ENCODE peak calls at places on chromosomes 13 and 19, in nine cellular contexts. One of them, this sample, is unnamed.

GRCh38 chr13:69817333-69817732 is 290.3 kb upstream of the ATXN8OS start:
- DNase-seq in cardiac muscle cell: no peak
- DNase-seq in endodermal cell: no peak
- DNase-seq in endothelial cell: no peak
- DNase-seq in cardiac fibroblast: no peak
- DNase-seq in upper lobe of left lung: no peak
- DNase-seq in AG10803: no peak
- DNase-seq in Panc1: no peak
- DNase-seq in MCF 10A: no peak
- DNase-seq in this sample: no peak

GRCh38 chr13:51942189-51942588 is 69.1 kb downstream of the ATP7B start:
- DNase-seq in cardiac muscle cell: no peak
- DNase-seq in endodermal cell: no peak
- DNase-seq in endothelial cell: no peak
- DNase-seq in cardiac fibroblast: no peak
- DNase-seq in upper lobe of left lung: peak; percentile 39
- DNase-seq in AG10803: no peak
- DNase-seq in Panc1: no peak
- DNase-seq in MCF 10A: peak; percentile 47
- DNase-seq in this sample: no peak

GRCh38 chr13:44040754-44041100 is 161.0 kb downstream of the LACC1 start:
- DNase-seq in cardiac muscle cell: no peak
- DNase-seq in endodermal cell: no peak
- DNase-seq in endothelial cell: no peak
- DNase-seq in cardiac fibroblast: peak; percentile 39
- DNase-seq in upper lobe of left lung: no peak
- DNase-seq in AG10803: no peak
- DNase-seq in Panc1: no peak
- DNase-seq in MCF 10A: no peak
- DNase-seq in this sample: no peak

GRCh38 chr19:57056972-57057371 is 62.8 kb upstream of the USP29 start:
- DNase-seq in cardiac muscle cell: no peak
- DNase-seq in endodermal cell: no peak
- DNase-seq in endothelial cell: no peak
- DNase-seq in cardiac fibroblast: peak; percentile 38
- DNase-seq in upper lobe of left lung: peak; percentile 22
- DNase-seq in AG10803: no peak
- DNase-seq in Panc1: no peak
- DNase-seq in MCF 10A: no peak
- DNase-seq in this sample: no peak

GRCh38 chr13:96629331-96629730 is 364.9 kb downstream of the OXGR1 start:
- DNase-seq in cardiac muscle cell: no peak
- DNase-seq in endodermal cell: no peak
- DNase-seq in endothelial cell: no peak
- DNase-seq in cardiac fibroblast: peak; percentile 70
- DNase-seq in upper lobe of left lung: no peak
- DNase-seq in AG10803: no peak
- DNase-seq in Panc1: no peak
- DNase-seq in MCF 10A: no peak
- DNase-seq in this sample: no peak

GRCh38 chr19:12665646-12666304 is 767 bp downstream of the MAN2B1 start:
- DNase-seq in cardiac muscle cell: no peak
- DNase-seq in endodermal cell: no peak
- DNase-seq in endothelial cell: no peak
- DNase-seq in cardiac fibroblast: no peak
- DNase-seq in upper lobe of left lung: peak; percentile 27
- DNase-seq in AG10803: no peak
- DNase-seq in Panc1: no peak
- DNase-seq in MCF 10A: no peak
- DNase-seq in this sample: no peak

GRCh38 chr19:28128341-28128740 is 1084.6 kb downstream of the UQCRFS1 start:
- DNase-seq in cardiac muscle cell: no peak
- DNase-seq in endodermal cell: no peak
- DNase-seq in endothelial cell: no peak
- DNase-seq in cardiac fibroblast: no peak
- DNase-seq in upper lobe of left lung: no peak
- DNase-seq in AG10803: no peak
- DNase-seq in Panc1: no peak
- DNase-seq in MCF 10A: no peak
- DNase-seq in this sample: no peak

GRCh38 chr19:35483089-35483488 is 7.2 kb downstream of the KRTDAP start:
- DNase-seq in cardiac muscle cell: no peak
- DNase-seq in endodermal cell: no peak
- DNase-seq in endothelial cell: no peak
- DNase-seq in cardiac fibroblast: no peak
- DNase-seq in upper lobe of left lung: no peak
- DNase-seq in AG10803: no peak
- DNase-seq in Panc1: no peak
- DNase-seq in MCF 10A: no peak
- DNase-seq in this sample: no peak

GRCh38 chr19:40445945-40446784 is 2.0 kb upstream of the SERTAD3 start:
- DNase-seq in cardiac muscle cell: no peak
- DNase-seq in endodermal cell: peak; percentile 76
- DNase-seq in endothelial cell: no peak
- DNase-seq in cardiac fibroblast: peak; percentile 18
- DNase-seq in upper lobe of left lung: no peak
- DNase-seq in AG10803: peak; percentile 23
- DNase-seq in Panc1: no peak
- DNase-seq in MCF 10A: peak; percentile 59
- DNase-seq in this sample: no peak

GRCh38 chr19:38970664-38971532 is 4.6 kb downstream of the FBXO17 start:
- DNase-seq in cardiac muscle cell: no peak
- DNase-seq in endodermal cell: no peak
- DNase-seq in endothelial cell: no peak
- DNase-seq in cardiac fibroblast: peak; percentile 50
- DNase-seq in upper lobe of left lung: no peak
- DNase-seq in AG10803: peak; percentile 73
- DNase-seq in Panc1: no peak
- DNase-seq in MCF 10A: no peak
- DNase-seq in this sample: no peak

GRCh38 chr13:106296723-106297122 is 238.7 kb downstream of the EFNB2 start:
- DNase-seq in cardiac muscle cell: no peak
- DNase-seq in endodermal cell: no peak
- DNase-seq in endothelial cell: no peak
- DNase-seq in cardiac fibroblast: no peak
- DNase-seq in upper lobe of left lung: no peak
- DNase-seq in AG10803: no peak
- DNase-seq in Panc1: no peak
- DNase-seq in MCF 10A: no peak
- DNase-seq in this sample: no peak

GRCh38 chr19:48962029-48962848 is 2.9 kb upstream of the FTL start:
- DNase-seq in cardiac muscle cell: no peak
- DNase-seq in endodermal cell: peak; percentile 82
- DNase-seq in endothelial cell: no peak
- DNase-seq in cardiac fibroblast: peak; percentile 56
- DNase-seq in upper lobe of left lung: peak; percentile 94
- DNase-seq in AG10803: no peak
- DNase-seq in Panc1: no peak
- DNase-seq in MCF 10A: peak; percentile 34
- DNase-seq in this sample: no peak

GRCh38 chr19:50911206-50912101 is at the start of gene KLK4:
- DNase-seq in cardiac muscle cell: no peak
- DNase-seq in endodermal cell: no peak
- DNase-seq in endothelial cell: no peak
- DNase-seq in cardiac fibroblast: no peak
- DNase-seq in upper lobe of left lung: no peak
- DNase-seq in AG10803: no peak
- DNase-seq in Panc1: no peak
- DNase-seq in MCF 10A: no peak
- DNase-seq in this sample: no peak

GRCh38 chr13:31860002-31860401 is 120.7 kb downstream of the RXFP2 start:
- DNase-seq in cardiac muscle cell: no peak
- DNase-seq in endodermal cell: no peak
- DNase-seq in endothelial cell: no peak
- DNase-seq in cardiac fibroblast: no peak
- DNase-seq in upper lobe of left lung: no peak
- DNase-seq in AG10803: no peak
- DNase-seq in Panc1: no peak
- DNase-seq in MCF 10A: no peak
- DNase-seq in this sample: no peak

GRCh38 chr13:99363391-99363790 is 56.2 kb upstream of the GPR183 start:
- DNase-seq in cardiac muscle cell: no peak
- DNase-seq in endodermal cell: peak; percentile 42
- DNase-seq in endothelial cell: no peak
- DNase-seq in cardiac fibroblast: no peak
- DNase-seq in upper lobe of left lung: no peak
- DNase-seq in AG10803: no peak
- DNase-seq in Panc1: no peak
- DNase-seq in MCF 10A: no peak
- DNase-seq in this sample: no peak

GRCh38 chr19:45643024-45643926 is 4.1 kb upstream of the EML2 start:
- DNase-seq in cardiac muscle cell: peak; percentile 89
- DNase-seq in endodermal cell: peak; percentile 99
- DNase-seq in endothelial cell: peak; percentile 96
- DNase-seq in cardiac fibroblast: peak; percentile 87
- DNase-seq in upper lobe of left lung: peak; percentile 85
- DNase-seq in AG10803: peak; percentile 64
- DNase-seq in Panc1: peak; percentile 80
- DNase-seq in MCF 10A: peak; percentile 87
- DNase-seq in this sample: peak; percentile 97

GRCh38 chr19:39444598-39445257 is 654 bp upstream of the SUPT5H start:
- DNase-seq in cardiac muscle cell: peak; percentile 6
- DNase-seq in endodermal cell: no peak
- DNase-seq in endothelial cell: no peak
- DNase-seq in cardiac fibroblast: peak; percentile 47
- DNase-seq in upper lobe of left lung: no peak
- DNase-seq in AG10803: peak; percentile 32
- DNase-seq in Panc1: no peak
- DNase-seq in MCF 10A: no peak
- DNase-seq in this sample: no peak

GRCh38 chr19:16442386-16443276 is 29.1 kb downstream of the EPS15L1 start:
- DNase-seq in cardiac muscle cell: peak; percentile 40
- DNase-seq in endodermal cell: no peak
- DNase-seq in endothelial cell: no peak
- DNase-seq in cardiac fibroblast: no peak
- DNase-seq in upper lobe of left lung: no peak
- DNase-seq in AG10803: no peak
- DNase-seq in Panc1: no peak
- DNase-seq in MCF 10A: no peak
- DNase-seq in this sample: no peak

GRCh38 chr13:30715837-30716236 is 19.5 kb upstream of the ALOX5AP start:
- DNase-seq in cardiac muscle cell: no peak
- DNase-seq in endodermal cell: peak; percentile 10
- DNase-seq in endothelial cell: no peak
- DNase-seq in cardiac fibroblast: peak; percentile 58
- DNase-seq in upper lobe of left lung: no peak
- DNase-seq in AG10803: peak; percentile 26
- DNase-seq in Panc1: no peak
- DNase-seq in MCF 10A: no peak
- DNase-seq in this sample: no peak

GRCh38 chr19:1841209-1841924 is 6.9 kb downstream of the REXO1 start:
- DNase-seq in cardiac muscle cell: no peak
- DNase-seq in endodermal cell: no peak
- DNase-seq in endothelial cell: no peak
- DNase-seq in cardiac fibroblast: no peak
- DNase-seq in upper lobe of left lung: no peak
- DNase-seq in AG10803: no peak
- DNase-seq in Panc1: no peak
- DNase-seq in MCF 10A: no peak
- DNase-seq in this sample: no peak
- TF ChIP-seq CTCF in cardiac muscle cell: no peak
- TF ChIP-seq CTCF in endodermal cell: no peak
- TF ChIP-seq CTCF in endothelial cell: no peak
- TF ChIP-seq CTCF in cardiac fibroblast: no peak
- TF ChIP-seq CTCF in upper lobe of left lung: no peak
- TF ChIP-seq CTCF in AG10803: no peak
- TF ChIP-seq CTCF in Panc1: no peak
- TF ChIP-seq CTCF in MCF 10A: no peak
- TF ChIP-seq CTCF in this sample: no peak

GRCh38 chr13:29260684-29261083 is 334.8 kb downstream of the SLC7A1 start:
- DNase-seq in cardiac muscle cell: peak; percentile 21
- DNase-seq in endodermal cell: no peak
- DNase-seq in endothelial cell: no peak
- DNase-seq in cardiac fibroblast: no peak
- DNase-seq in upper lobe of left lung: no peak
- DNase-seq in AG10803: no peak
- DNase-seq in Panc1: no peak
- DNase-seq in MCF 10A: no peak
- DNase-seq in this sample: no peak
- TF ChIP-seq CTCF in cardiac muscle cell: no peak
- TF ChIP-seq CTCF in endodermal cell: peak; percentile 65
- TF ChIP-seq CTCF in endothelial cell: no peak
- TF ChIP-seq CTCF in cardiac fibroblast: no peak
- TF ChIP-seq CTCF in upper lobe of left lung: no peak
- TF ChIP-seq CTCF in AG10803: no peak
- TF ChIP-seq CTCF in Panc1: peak; percentile 29
- TF ChIP-seq CTCF in MCF 10A: no peak
- TF ChIP-seq CTCF in this sample: no peak

GRCh38 chr13:49679244-49679643 is 12.0 kb downstream of the EBPL start:
- DNase-seq in cardiac muscle cell: no peak
- DNase-seq in endodermal cell: peak; percentile 10
- DNase-seq in endothelial cell: no peak
- DNase-seq in cardiac fibroblast: no peak
- DNase-seq in upper lobe of left lung: no peak
- DNase-seq in AG10803: no peak
- DNase-seq in Panc1: no peak
- DNase-seq in MCF 10A: peak; percentile 16
- DNase-seq in this sample: no peak
- TF ChIP-seq CTCF in cardiac muscle cell: peak; percentile 13
- TF ChIP-seq CTCF in endodermal cell: no peak
- TF ChIP-seq CTCF in endothelial cell: no peak
- TF ChIP-seq CTCF in cardiac fibroblast: peak; percentile 8
- TF ChIP-seq CTCF in upper lobe of left lung: no peak
- TF ChIP-seq CTCF in AG10803: peak; percentile 26
- TF ChIP-seq CTCF in Panc1: no peak
- TF ChIP-seq CTCF in MCF 10A: peak; percentile 35
- TF ChIP-seq CTCF in this sample: no peak

GRCh38 chr13:112668924-112669323 is 20.9 kb upstream of the ATP11A start:
- DNase-seq in cardiac muscle cell: no peak
- DNase-seq in endodermal cell: peak; percentile 32
- DNase-seq in endothelial cell: no peak
- DNase-seq in cardiac fibroblast: no peak
- DNase-seq in upper lobe of left lung: no peak
- DNase-seq in AG10803: no peak
- DNase-seq in Panc1: no peak
- DNase-seq in MCF 10A: no peak
- DNase-seq in this sample: no peak

GRCh38 chr13:112670864-112671263 is 19.0 kb upstream of the ATP11A start:
- DNase-seq in cardiac muscle cell: no peak
- DNase-seq in endodermal cell: peak; percentile 45
- DNase-seq in endothelial cell: no peak
- DNase-seq in cardiac fibroblast: no peak
- DNase-seq in upper lobe of left lung: no peak
- DNase-seq in AG10803: no peak
- DNase-seq in Panc1: no peak
- DNase-seq in MCF 10A: no peak
- DNase-seq in this sample: no peak

GRCh38 chr13:112672651-112673284 is 17.1 kb upstream of the ATP11A start:
- DNase-seq in cardiac muscle cell: no peak
- DNase-seq in endodermal cell: peak; percentile 40
- DNase-seq in endothelial cell: no peak
- DNase-seq in cardiac fibroblast: no peak
- DNase-seq in upper lobe of left lung: no peak
- DNase-seq in AG10803: no peak
- DNase-seq in Panc1: no peak
- DNase-seq in MCF 10A: no peak
- DNase-seq in this sample: no peak

GRCh38 chr13:112671359-112671758 is 18.5 kb upstream of the ATP11A start:
- DNase-seq in cardiac muscle cell: no peak
- DNase-seq in endodermal cell: peak; percentile 36
- DNase-seq in endothelial cell: no peak
- DNase-seq in cardiac fibroblast: no peak
- DNase-seq in upper lobe of left lung: no peak
- DNase-seq in AG10803: no peak
- DNase-seq in Panc1: no peak
- DNase-seq in MCF 10A: no peak
- DNase-seq in this sample: no peak

GRCh38 chr13:112670118-112670517 is 19.7 kb upstream of the ATP11A start:
- DNase-seq in cardiac muscle cell: no peak
- DNase-seq in endodermal cell: peak; percentile 64
- DNase-seq in endothelial cell: no peak
- DNase-seq in cardiac fibroblast: no peak
- DNase-seq in upper lobe of left lung: no peak
- DNase-seq in AG10803: no peak
- DNase-seq in Panc1: no peak
- DNase-seq in MCF 10A: no peak
- DNase-seq in this sample: no peak
- TF ChIP-seq CTCF in cardiac muscle cell: no peak
- TF ChIP-seq CTCF in endodermal cell: peak; percentile 44
- TF ChIP-seq CTCF in endothelial cell: no peak
- TF ChIP-seq CTCF in cardiac fibroblast: no peak
- TF ChIP-seq CTCF in upper lobe of left lung: no peak
- TF ChIP-seq CTCF in AG10803: no peak
- TF ChIP-seq CTCF in Panc1: no peak
- TF ChIP-seq CTCF in MCF 10A: no peak
- TF ChIP-seq CTCF in this sample: no peak

This sample was measured in neural crest cell.